ENCODE peak calls at places on chromosomes 5 and 9, in seven cellular contexts. One of them, this sample, is unnamed.

GRCh38 chr9:132744881-132745761 is 74.9 kb downstream of the GTF3C4 start:
- DNase-seq in NCI-H460: no peak
- DNase-seq in HT1080: no peak
- DNase-seq in stimulated activated CD8-positive, alpha-beta memory T cell treated with anti-CD3 and anti-CD28 coated beads, Interleukin-7, amount 100 ng/mL, for 1 hour: no peak
- DNase-seq in activated CD4-positive, alpha-beta T cell treated with anti-CD3 and anti-CD28 coated beads for 48 hours: peak
- DNase-seq in kidney glomerular epithelial cell: no peak
- DNase-seq in spleen: peak
- DNase-seq in this sample: no peak

GRCh38 chr9:131264231-131264630 is 12.1 kb downstream of the FAM78A start:
- DNase-seq in stimulated activated CD8-positive, alpha-beta memory T cell treated with anti-CD3 and anti-CD28 coated beads, Interleukin-7, amount 100 ng/mL, for 1 hour: no peak
- DNase-seq in activated CD4-positive, alpha-beta T cell treated with anti-CD3 and anti-CD28 coated beads for 48 hours: peak
- DNase-seq in HT1080: no peak
- DNase-seq in kidney glomerular epithelial cell: no peak
- DNase-seq in spleen: peak
- DNase-seq in NCI-H460: no peak
- DNase-seq in this sample: no peak

GRCh38 chr9:137305788-137306545 is 3.9 kb upstream of the NRARP start:
- DNase-seq in activated CD4-positive, alpha-beta T cell treated with anti-CD3 and anti-CD28 coated beads for 48 hours: no peak
- DNase-seq in spleen: peak
- DNase-seq in stimulated activated CD8-positive, alpha-beta memory T cell treated with anti-CD3 and anti-CD28 coated beads, Interleukin-7, amount 100 ng/mL, for 1 hour: no peak
- DNase-seq in NCI-H460: no peak
- DNase-seq in kidney glomerular epithelial cell: no peak
- DNase-seq in HT1080: no peak
- DNase-seq in this sample: no peak

GRCh38 chr5:142079243-142079642 is 29.3 kb upstream of the NDFIP1 start:
- DNase-seq in NCI-H460: no peak
- DNase-seq in kidney glomerular epithelial cell: no peak
- DNase-seq in activated CD4-positive, alpha-beta T cell treated with anti-CD3 and anti-CD28 coated beads for 48 hours: no peak
- DNase-seq in stimulated activated CD8-positive, alpha-beta memory T cell treated with anti-CD3 and anti-CD28 coated beads, Interleukin-7, amount 100 ng/mL, for 1 hour: no peak
- DNase-seq in HT1080: no peak
- DNase-seq in spleen: no peak
- DNase-seq in this sample: no peak

GRCh38 chr5:132203464-132203818 is 24.2 kb downstream of the P4HA2 start:
- DNase-seq in kidney glomerular epithelial cell: peak
- DNase-seq in spleen: no peak
- DNase-seq in NCI-H460: no peak
- DNase-seq in HT1080: no peak
- DNase-seq in activated CD4-positive, alpha-beta T cell treated with anti-CD3 and anti-CD28 coated beads for 48 hours: no peak
- DNase-seq in stimulated activated CD8-positive, alpha-beta memory T cell treated with anti-CD3 and anti-CD28 coated beads, Interleukin-7, amount 100 ng/mL, for 1 hour: no peak
- DNase-seq in this sample: no peak

GRCh38 chr5:145925353-145925752 is 11.0 kb upstream of the SH3RF2 start:
- DNase-seq in spleen: no peak
- DNase-seq in HT1080: peak
- DNase-seq in activated CD4-positive, alpha-beta T cell treated with anti-CD3 and anti-CD28 coated beads for 48 hours: no peak
- DNase-seq in NCI-H460: peak
- DNase-seq in stimulated activated CD8-positive, alpha-beta memory T cell treated with anti-CD3 and anti-CD28 coated beads, Interleukin-7, amount 100 ng/mL, for 1 hour: no peak
- DNase-seq in kidney glomerular epithelial cell: peak
- DNase-seq in this sample: no peak

GRCh38 chr5:73118331-73119011 is 1.9 kb upstream of the TMEM171 start:
- DNase-seq in HT1080: no peak
- DNase-seq in spleen: no peak
- DNase-seq in stimulated activated CD8-positive, alpha-beta memory T cell treated with anti-CD3 and anti-CD28 coated beads, Interleukin-7, amount 100 ng/mL, for 1 hour: no peak
- DNase-seq in kidney glomerular epithelial cell: no peak
- DNase-seq in NCI-H460: no peak
- DNase-seq in activated CD4-positive, alpha-beta T cell treated with anti-CD3 and anti-CD28 coated beads for 48 hours: no peak
- DNase-seq in this sample: no peak

GRCh38 chr9:130041648-130042405 is 1.2 kb downstream of the FNBP1 start:
- DNase-seq in kidney glomerular epithelial cell: peak
- DNase-seq in activated CD4-positive, alpha-beta T cell treated with anti-CD3 and anti-CD28 coated beads for 48 hours: no peak
- DNase-seq in spleen: peak
- DNase-seq in NCI-H460: no peak
- DNase-seq in HT1080: peak
- DNase-seq in stimulated activated CD8-positive, alpha-beta memory T cell treated with anti-CD3 and anti-CD28 coated beads, Interleukin-7, amount 100 ng/mL, for 1 hour: no peak
- DNase-seq in this sample: peak

GRCh38 chr5:31847354-31847753 is 208.4 kb downstream of the PDZD2 start:
- DNase-seq in stimulated activated CD8-positive, alpha-beta memory T cell treated with anti-CD3 and anti-CD28 coated beads, Interleukin-7, amount 100 ng/mL, for 1 hour: no peak
- DNase-seq in activated CD4-positive, alpha-beta T cell treated with anti-CD3 and anti-CD28 coated beads for 48 hours: no peak
- DNase-seq in spleen: no peak
- DNase-seq in NCI-H460: no peak
- DNase-seq in kidney glomerular epithelial cell: no peak
- DNase-seq in HT1080: no peak
- DNase-seq in this sample: no peak

GRCh38 chr9:111831371-111832108 is 36.8 kb upstream of the SHOC1 start:
- DNase-seq in NCI-H460: no peak
- DNase-seq in stimulated activated CD8-positive, alpha-beta memory T cell treated with anti-CD3 and anti-CD28 coated beads, Interleukin-7, amount 100 ng/mL, for 1 hour: no peak
- DNase-seq in HT1080: no peak
- DNase-seq in activated CD4-positive, alpha-beta T cell treated with anti-CD3 and anti-CD28 coated beads for 48 hours: no peak
- DNase-seq in kidney glomerular epithelial cell: no peak
- DNase-seq in spleen: no peak
- DNase-seq in this sample: no peak

GRCh38 chr9:31674264-31674663 is 710.2 kb upstream of the ACO1 start:
- DNase-seq in stimulated activated CD8-positive, alpha-beta memory T cell treated with anti-CD3 and anti-CD28 coated beads, Interleukin-7, amount 100 ng/mL, for 1 hour: no peak
- DNase-seq in kidney glomerular epithelial cell: no peak
- DNase-seq in activated CD4-positive, alpha-beta T cell treated with anti-CD3 and anti-CD28 coated beads for 48 hours: no peak
- DNase-seq in NCI-H460: no peak
- DNase-seq in HT1080: peak
- DNase-seq in spleen: no peak
- DNase-seq in this sample: no peak